ENCODE peak calls at places on chromosomes 6 and 20, in four cellular contexts. I is OCI-M1; B is A549; U is stimulated activated naive B cell treated with anti-CD40 and anti-IgM and Interleukin-4, amounts not matched to agents 10 μg/mL and 1 μg/mL and 100 μg/mL, for 72 hours. A is an unnamed sample.
A peak's percentile ranks its signal among the peaks of the same experiment; 100 is the strongest.

GRCh38 chr6:5094327-5094726 is 9.2 kb downstream of the PPP1R3G start:
- DNase-seq in I (peak; percentile 22), B (no peak), U (no peak), A (no peak)

GRCh38 chr6:143805832-143806281 is 37.3 kb upstream of the LTV1 start:
- DNase-seq in I (peak; percentile 96), B (no peak), U (no peak), A (no peak)

GRCh38 chr6:147906361-147906760 is 397.9 kb downstream of the SAMD5 start:
- DNase-seq in I (no peak), B (no peak), U (no peak), A (no peak)

GRCh38 chr20:38230957-38231785 is 29.4 kb downstream of the KIAA1755 start:
- DNase-seq in I (no peak), B (no peak), U (no peak), A (peak; percentile 60)

GRCh38 chr6:98824163-98824906 is 10.0 kb upstream of the POU3F2 start:
- DNase-seq in I (no peak), B (no peak), U (no peak), A (no peak)

GRCh38 chr6:19805146-19805515 is 32.0 kb upstream of the ID4 start:
- DNase-seq in I (peak; percentile 40), B (no peak), U (no peak), A (no peak)

GRCh38 chr6:15906393-15906976 is 222.4 kb upstream of the MYLIP start:
- DNase-seq in I (peak; percentile 85), B (no peak), U (no peak), A (no peak)

GRCh38 chr6:119110601-119111548 is 32.4 kb upstream of the FAM184A start:
- DNase-seq in I (peak; percentile 92), B (no peak), U (no peak), A (peak; percentile 64)

GRCh38 chr6:13717787-13718458 is 6.3 kb upstream of the RANBP9 start:
- DNase-seq in I (no peak), B (no peak), U (no peak), A (no peak)

GRCh38 chr20:45041464-45042337 is 59.2 kb downstream of the KCNS1 start:
- DNase-seq in I (no peak), B (no peak), U (no peak), A (peak; percentile 38)

GRCh38 chr6:150537893-150538292 is 61.8 kb upstream of the PLEKHG1 start:
- DNase-seq in I (no peak), B (no peak), U (no peak), A (no peak)

GRCh38 chr20:1300083-1300840 is 28.7 kb downstream of the SDCBP2 start:
- DNase-seq in I (no peak), B (no peak), U (no peak), A (no peak)

GRCh38 chr6:36657942-36658544 is 20.5 kb upstream of the CDKN1A start:
- DNase-seq in I (no peak), B (no peak), U (no peak), A (no peak)

GRCh38 chr6:127198549-127198948 is 68.1 kb upstream of the RNF146 start:
- DNase-seq in I (no peak), B (no peak), U (no peak), A (peak; percentile 82)

GRCh38 chr20:24911461-24911860 is 37.6 kb upstream of the CST7 start:
- DNase-seq in I (no peak), B (no peak), U (no peak), A (no peak)

GRCh38 chr20:58740356-58741308 is 48.0 kb downstream of the NPEPL1 start:
- DNase-seq in I (no peak), B (no peak), U (no peak), A (no peak)

GRCh38 chr20:31569163-31570020 is 35.7 kb upstream of the ID1 start:
- DNase-seq in I (peak; percentile 71), B (no peak), U (peak; percentile 47), A (peak; percentile 61)

GRCh38 chr6:11675610-11676009 is 103.0 kb downstream of the ADTRP start:
- DNase-seq in I (peak; percentile 41), B (no peak), U (no peak), A (no peak)

GRCh38 chr6:11242709-11243108 is 10.2 kb upstream of the NEDD9 start:
- DNase-seq in I (no peak), B (no peak), U (no peak), A (no peak)

GRCh38 chr6:866316-866715 is 173.4 kb upstream of the EXOC2 start:
- DNase-seq in I (no peak), B (no peak), U (no peak), A (no peak)

GRCh38 chr6:28005124-28005662 is 48.2 kb downstream of the OR2B6 start:
- DNase-seq in I (peak; percentile 30), B (no peak), U (no peak), A (no peak)

GRCh38 chr6:3390698-3391097 is 66.2 kb downstream of the SLC22A23 start:
- DNase-seq in I (peak; percentile 82), B (no peak), U (no peak), A (no peak)

GRCh38 chr20:10906830-10907229 is 233.0 kb upstream of the JAG1 start:
- DNase-seq in I (no peak), B (no peak), U (no peak), A (no peak)

GRCh38 chr20:38290829-38291581 is 13.0 kb upstream of the BPI start:
- DNase-seq in I (no peak), B (peak; percentile 82), U (no peak), A (peak; percentile 48)

GRCh38 chr6:162862462-162862861 is 134.7 kb downstream of the PACRG start:
- DNase-seq in I (no peak), B (no peak), U (no peak), A (no peak)

GRCh38 chr6:53793318-53793975 is 1.4 kb upstream of the LRRC1 start:
- DNase-seq in I (peak; percentile 70), B (peak; percentile 53), U (peak; percentile 27), A (peak; percentile 19)

GRCh38 chr6:123564363-123564762 is 72.4 kb downstream of the TRDN start:
- DNase-seq in I (no peak), B (no peak), U (no peak), A (no peak)

GRCh38 chr20:46618316-46619110 is 32.7 kb downstream of the SLC13A3 start:
- DNase-seq in I (no peak), B (no peak), U (no peak), A (no peak)

GRCh38 chr6:75437451-75438185 is 56.0 kb downstream of the FILIP1 start:
- DNase-seq in I (no peak), B (no peak), U (no peak), A (no peak)

A was measured in NB4.